ENCODE peak calls at places on chromosome 18, in five cellular contexts. P, A, I, Q and O are unnamed samples.

GRCh38 chr18:3966985-3967856 is 487.9 kb downstream of the DLGAP1 start:
- DNase-seq in P (no peak), A (peak; percentile 23), Q (no peak), I (no peak), O (no peak)

GRCh38 chr18:49072524-49072934 is 121.8 kb upstream of the SMAD7 start:
- DNase-seq in P (no peak), A (no peak), Q (no peak), I (no peak), O (peak; percentile 89)

GRCh38 chr18:79068299-79068945 is 772 bp upstream of the ATP9B start:
- DNase-seq in P (no peak), I (peak; percentile 60), A (peak; percentile 25), Q (peak; percentile 49), O (no peak)

GRCh38 chr18:2657788-2658458 is 2.4 kb downstream of the SMCHD1 start:
- DNase-seq in I (no peak), Q (peak; percentile 88), P (no peak), A (peak; percentile 78), O (peak; percentile 58)

GRCh38 chr18:75727479-75727878 is 300.0 kb upstream of the SMIM21 start:
- DNase-seq in P (peak; percentile 6), I (peak; percentile 63), A (peak; percentile 41), Q (peak; percentile 40), O (peak; percentile 26)

GRCh38 chr18:59267511-59268126 is 5.6 kb downstream of the RAX start:
- DNase-seq in Q (no peak), P (no peak), A (peak; percentile 29), I (no peak), O (no peak)

GRCh38 chr18:55102508-55102907 is 143.2 kb upstream of the CCDC68 start:
- DNase-seq in P (no peak), Q (no peak), A (no peak), I (no peak), O (no peak)

GRCh38 chr18:66168834-66169233 is 418.0 kb downstream of the CDH7 start:
- DNase-seq in A (no peak), I (no peak), Q (no peak), P (no peak), O (no peak)

GRCh38 chr18:79916546-79917350 is 34.7 kb downstream of the SLC66A2 start:
- DNase-seq in Q (no peak), I (peak; percentile 46), P (no peak), A (no peak), O (no peak)

GRCh38 chr18:76589309-76589708 is 94.3 kb upstream of the ZNF516 start:
- DNase-seq in A (no peak), Q (peak; percentile 38), I (no peak), P (no peak), O (no peak)